ENCODE peak calls at places on chromosome 22, in nine cellular contexts. T, Q, J, F, P, O, M, D and G are unnamed samples. For H3K27me3 and H3K9me3, the result is how much of the 10 kb centered on the place peaks cover.

GRCh38 chr22:25903294-25903693 is 161.3 kb downstream of the MYO18B start:
- DNase-seq in T (no peak), Q (no peak), J (no peak), F (no peak), P (no peak), O (peak), M (no peak), D (no peak), G (no peak)

GRCh38 chr22:35023692-35024363 is 42.1 kb upstream of the ISX start:
- DNase-seq in T (peak), Q (peak), J (peak), F (no peak), P (peak), O (peak), M (peak), D (peak), G (peak)

GRCh38 chr22:29072193-29072978 is 449 bp upstream of the KREMEN1 start:
- DNase-seq in T (peak), Q (peak), J (peak), F (peak), P (peak), O (peak), M (peak), D (peak), G (peak)

GRCh38 chr22:27416553-27417427 is 384.8 kb downstream of the MN1 start:
- DNase-seq in T (peak), Q (peak), J (no peak), F (no peak), P (peak), O (peak), M (no peak), D (no peak), G (no peak)

GRCh38 chr22:36435516-36436415 is 45.7 kb downstream of the TXN2 start:
- DNase-seq in T (no peak), Q (peak), J (peak), F (no peak), P (no peak), O (peak), M (peak), D (no peak), G (no peak)

GRCh38 chr22:27475548-27475897 is 326.0 kb downstream of the MN1 start:
- DNase-seq in T (no peak), Q (no peak), J (no peak), F (no peak), P (no peak), O (no peak), M (no peak), D (no peak), G (no peak)

GRCh38 chr22:27625769-27626674 is 175.5 kb downstream of the MN1 start:
- DNase-seq in T (no peak), Q (no peak), J (no peak), F (no peak), P (no peak), O (no peak), M (no peak), D (no peak), G (no peak)

GRCh38 chr22:46286941-46287872 is 9.5 kb upstream of the GTSE1 start:
- DNase-seq in T (no peak), Q (no peak), J (no peak), F (no peak), P (no peak), O (no peak), M (no peak), D (no peak), G (no peak)

GRCh38 chr22:28969401-28970168 is 86.2 kb downstream of the ZNRF3 start:
- DNase-seq in T (no peak), Q (no peak), J (no peak), F (no peak), P (no peak), O (no peak), M (no peak), D (no peak), G (no peak)

GRCh38 chr22:29061773-29062172 is at the start of gene C22orf31:
- DNase-seq in T (peak), Q (no peak), J (no peak), F (no peak), P (no peak), O (no peak), M (no peak), D (no peak), G (no peak)

GRCh38 chr22:25067851-25068421 is 115.4 kb downstream of the KIAA1671 start:
- DNase-seq in T (no peak), Q (no peak), J (peak), F (no peak), P (peak), O (no peak), M (peak), D (peak), G (no peak)

GRCh38 chr22:32661296-32661695 is 140.2 kb upstream of the TIMP3 start:
- DNase-seq in T (peak), Q (no peak), J (no peak), F (peak), P (peak), O (no peak), M (no peak), D (peak), G (peak)

GRCh38 chr22:36580371-36580770 is 51.4 kb upstream of the EIF3D start:
- DNase-seq in T (no peak), Q (no peak), J (no peak), F (no peak), P (no peak), O (no peak), M (no peak), D (no peak), G (no peak)

GRCh38 chr22:33515733-33516297 is 404.5 kb downstream of the LARGE1 start:
- DNase-seq in T (no peak), Q (peak), J (no peak), F (no peak), P (no peak), O (no peak), M (no peak), D (no peak), G (no peak)

GRCh38 chr22:19967850-19968449 is 26.3 kb upstream of the TXNRD2 start:
- DNase-seq in T (no peak), Q (no peak), J (no peak), F (no peak), P (no peak), O (no peak), M (no peak), D (no peak), G (no peak)

GRCh38 chr22:28146401-28147304 is 227.6 kb upstream of the PITPNB start:
- DNase-seq in T (peak), Q (no peak), J (no peak), F (no peak), P (no peak), O (no peak), M (no peak), D (no peak), G (no peak)

GRCh38 chr22:26462971-26463661 is 20.5 kb downstream of the HPS4 start:
- DNase-seq in T (no peak), Q (no peak), J (no peak), F (no peak), P (no peak), O (no peak), M (no peak), D (peak), G (no peak)

GRCh38 chr22:36822581-36822980 is 5.7 kb upstream of the PVALB start:
- DNase-seq in T (no peak), Q (no peak), J (no peak), F (no peak), P (no peak), O (peak), M (no peak), D (no peak), G (no peak)

GRCh38 chr22:31055322-31056159 is 25.6 kb upstream of the SMTN start:
- DNase-seq in T (peak), Q (peak), J (no peak), F (peak), P (peak), O (peak), M (no peak), D (peak), G (peak)

GRCh38 chr22:39238966-39239510 is 5.7 kb downstream of the PDGFB start:
- DNase-seq in T (no peak), Q (no peak), J (no peak), F (no peak), P (no peak), O (no peak), M (no peak), D (no peak), G (no peak)

GRCh38 chr22:39238124-39238466 is 6.7 kb downstream of the PDGFB start:
- DNase-seq in T (no peak), Q (no peak), J (no peak), F (no peak), P (no peak), O (no peak), M (no peak), D (no peak), G (no peak)

GRCh38 chr22:39240841-39241631 is 3.7 kb downstream of the PDGFB start:
- DNase-seq in T (no peak), Q (peak), J (no peak), F (peak), P (peak), O (no peak), M (peak), D (peak), G (no peak)

GRCh38 chr22:39238561-39238960 is 6.2 kb downstream of the PDGFB start:
- DNase-seq in T (no peak), Q (no peak), J (no peak), F (no peak), P (no peak), O (no peak), M (no peak), D (no peak), G (no peak)

GRCh38 chr22:39239561-39240423 is 5.0 kb downstream of the PDGFB start:
- DNase-seq in T (no peak), Q (peak), J (no peak), F (no peak), P (no peak), O (no peak), M (no peak), D (no peak), G (no peak)
- H3K27me3 ChIP-seq in T (under half), Q (under half), J (under half), F (under half), P (under half), O (under half), M (under half), D (under half), G (under half)

GRCh38 chr22:41578114-41578513 is 11.5 kb downstream of the PMM1 start:
- DNase-seq in T (no peak), Q (no peak), J (no peak), F (no peak), P (no peak), O (no peak), M (no peak), D (peak), G (no peak)

GRCh38 chr22:41579997-41580355 is 9.7 kb downstream of the PMM1 start:
- DNase-seq in T (no peak), Q (no peak), J (no peak), F (no peak), P (no peak), O (no peak), M (no peak), D (peak), G (no peak)

GRCh38 chr22:41576877-41577276 is 12.8 kb downstream of the PMM1 start:
- DNase-seq in T (peak), Q (peak), J (peak), F (no peak), P (peak), O (peak), M (peak), D (peak), G (peak)

GRCh38 chr22:41579297-41579996 is 10.2 kb downstream of the PMM1 start:
- DNase-seq in T (no peak), Q (no peak), J (no peak), F (no peak), P (no peak), O (no peak), M (no peak), D (peak), G (no peak)

DNA sequence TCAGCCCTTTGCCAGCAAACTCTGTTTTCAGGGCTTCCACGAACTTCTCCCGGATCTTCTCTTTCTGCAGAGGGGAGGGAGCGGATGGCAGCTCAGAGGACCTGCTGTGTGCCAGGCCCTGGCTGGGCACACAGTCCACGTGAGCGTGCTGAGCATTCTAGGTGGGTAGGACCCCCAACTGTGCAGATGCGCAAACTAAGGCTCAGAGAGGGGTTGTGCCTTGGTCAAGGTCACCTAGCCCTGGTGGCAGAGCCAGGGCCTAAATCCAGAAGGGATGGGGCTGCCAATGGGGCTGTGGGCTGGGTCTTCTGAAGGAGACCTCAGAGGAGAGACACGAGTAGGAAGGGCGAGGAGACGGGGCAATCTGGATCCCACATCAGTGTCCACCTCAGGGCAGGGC is 10.8 kb downstream of the PMM1 start:
- DNase-seq in T (no peak), Q (no peak), J (no peak), F (no peak), P (no peak), O (no peak), M (no peak), D (peak), G (no peak)
- H3K27ac ChIP-seq in T (no peak), Q (no peak), J (no peak), F (peak), P (peak), O (no peak), M (no peak), D (peak), G (no peak)

GRCh38 chr22:38264322-38264843 is 8.4 kb downstream of the TMEM184B start:
- DNase-seq in T (no peak), Q (no peak), J (no peak), F (no peak), P (no peak), O (no peak), M (no peak), D (no peak), G (no peak)
- H3K9me3 ChIP-seq in T (under half), Q (under half), J (under half), F (under half), P (under half), O (under half), M (under half), D (under half), G (under half)

DNA sequence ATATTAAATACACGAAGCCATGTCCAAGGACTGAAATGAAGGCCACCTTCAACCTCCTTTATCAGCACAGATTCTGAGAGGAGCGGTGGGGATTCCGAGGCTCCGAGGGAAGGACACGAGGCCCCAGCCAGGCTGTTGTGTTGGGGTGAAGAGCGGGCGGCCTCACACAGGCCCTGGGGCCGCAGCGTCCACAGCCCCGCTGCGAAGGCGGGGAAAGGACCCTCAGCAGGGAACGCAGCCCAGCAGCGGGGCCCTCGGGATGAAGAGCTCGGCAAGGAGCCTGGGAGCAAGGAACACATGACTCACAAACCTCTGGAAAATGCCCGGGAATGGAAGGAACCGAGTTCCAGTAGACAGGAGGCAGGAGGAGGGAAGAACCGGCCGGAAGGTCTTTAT is 227.2 kb downstream of the BRD1 start:
- DNase-seq in T (no peak), Q (no peak), J (no peak), F (no peak), P (no peak), O (no peak), M (no peak), D (no peak), G (no peak)
- H3K27me3 ChIP-seq in T (under half), Q (under half), J (under half), F (under half), P (under half), O (under half), M (under half), D (under half), G (under half)

GRCh38 chr22:42797021-42797420 is 60.1 kb downstream of the ARFGAP3 start:
- DNase-seq in T (peak), Q (no peak), J (no peak), F (no peak), P (peak), O (no peak), M (no peak), D (no peak), G (no peak)

GRCh38 chr22:42796081-42796480 is 61.0 kb downstream of the ARFGAP3 start:
- DNase-seq in T (no peak), Q (no peak), J (no peak), F (no peak), P (no peak), O (no peak), M (no peak), D (no peak), G (no peak)

GRCh38 chr22:42792909-42793847 is 63.9 kb downstream of the ARFGAP3 start:
- DNase-seq in T (no peak), Q (peak), J (no peak), F (peak), P (no peak), O (no peak), M (no peak), D (peak), G (no peak)

GRCh38 chr22:42793848-42794405 is 63.1 kb downstream of the ARFGAP3 start:
- DNase-seq in T (no peak), Q (no peak), J (no peak), F (no peak), P (no peak), O (no peak), M (no peak), D (no peak), G (no peak)

DNA sequence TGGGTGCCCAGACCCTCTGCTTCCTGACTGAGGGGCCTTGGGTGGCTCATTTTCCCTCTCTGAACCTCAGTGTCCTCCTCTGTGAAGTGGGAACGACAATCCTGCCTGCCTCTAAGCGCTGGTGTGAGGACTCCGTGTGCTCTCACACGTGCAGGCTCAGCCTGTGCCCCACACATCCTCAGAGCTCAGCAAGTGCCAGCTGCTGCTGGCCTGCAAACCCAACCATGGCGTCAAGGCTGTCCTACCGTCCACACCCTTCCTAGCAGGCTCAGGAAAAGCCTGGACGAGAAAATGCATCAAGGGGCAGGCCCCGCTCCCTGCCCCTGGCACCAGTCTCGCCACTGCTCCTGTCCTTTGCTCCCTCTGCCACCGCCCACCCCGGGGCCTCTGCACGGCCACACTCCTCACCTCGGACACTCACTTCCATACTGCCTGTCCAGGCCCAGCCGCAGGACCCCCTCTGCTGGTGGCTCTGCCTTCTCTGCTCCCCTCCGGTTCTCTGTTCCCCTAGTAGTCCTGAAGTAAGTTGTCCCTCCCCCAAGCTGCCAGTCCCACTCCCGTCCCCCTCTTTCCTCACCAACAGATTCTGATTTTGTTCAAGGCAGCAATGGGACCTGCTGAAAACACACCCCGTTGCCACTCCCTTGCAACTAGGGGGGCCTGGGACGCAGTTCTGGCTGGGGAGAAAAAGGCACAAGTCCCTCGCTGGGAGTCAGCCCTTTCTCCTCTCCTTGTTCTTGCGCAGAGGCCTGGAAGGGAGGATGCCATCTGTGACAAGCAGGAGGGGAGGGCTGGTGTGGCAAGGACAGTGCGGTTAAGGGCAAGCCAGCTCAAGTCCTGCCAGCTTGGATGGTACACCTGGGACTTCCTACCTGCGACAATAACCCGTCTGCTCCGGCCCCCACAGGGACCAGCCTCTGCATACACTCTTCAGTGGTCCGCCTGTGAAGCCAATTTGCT is 62.2 kb downstream of the ARFGAP3 start:
- DNase-seq in T (no peak), Q (peak), J (no peak), F (no peak), P (no peak), O (peak), M (no peak), D (no peak), G (no peak)
- H3K27ac ChIP-seq in T (no peak), Q (no peak), J (no peak), F (peak), P (no peak), O (no peak), M (no peak), D (no peak), G (no peak)

GRCh38 chr22:47457021-47457420 is 694.6 kb downstream of the TBC1D22A start:
- DNase-seq in T (no peak), Q (no peak), J (no peak), F (no peak), P (no peak), O (no peak), M (no peak), D (no peak), G (no peak)
- H3K9me3 ChIP-seq in T (under half), Q (under half), J (under half), F (under half), P (under half), O (half or more), M (under half), D (under half), G (under half)

GRCh38 chr22:44942056-44942455 is 67.7 kb downstream of the PHF21B start:
- DNase-seq in T (no peak), Q (no peak), J (no peak), F (no peak), P (no peak), O (no peak), M (no peak), D (no peak), G (no peak)

GRCh38 chr22:44941176-44941575 is 68.6 kb downstream of the PHF21B start:
- DNase-seq in T (no peak), Q (no peak), J (no peak), F (no peak), P (no peak), O (peak), M (no peak), D (no peak), G (no peak)

GRCh38 chr22:44944891-44945600 is 64.8 kb downstream of the PHF21B start:
- DNase-seq in T (no peak), Q (no peak), J (no peak), F (no peak), P (no peak), O (no peak), M (no peak), D (no peak), G (no peak)

GRCh38 chr22:44943701-44944324 is 66.0 kb downstream of the PHF21B start:
- DNase-seq in T (no peak), Q (no peak), J (no peak), F (no peak), P (no peak), O (no peak), M (no peak), D (no peak), G (no peak)

GRCh38 chr22:44942979-44943700 is 66.7 kb downstream of the PHF21B start:
- DNase-seq in T (no peak), Q (no peak), J (no peak), F (no peak), P (no peak), O (no peak), M (no peak), D (no peak), G (no peak)
- H3K27me3 ChIP-seq in T (under half), Q (under half), J (under half), F (under half), P (under half), O (under half), M (under half), D (under half), G (under half)

GRCh38 chr22:39296981-39297489 is 22.4 kb downstream of the RPL3 start:
- DNase-seq in T (peak), Q (no peak), J (no peak), F (no peak), P (no peak), O (no peak), M (no peak), D (no peak), G (no peak)
- H3K27ac ChIP-seq in T (peak), Q (peak), J (no peak), F (peak), P (peak), O (no peak), M (no peak), D (no peak), G (peak)

GRCh38 chr22:17101475-17102296 is 16.9 kb downstream of the IL17RA start:
- DNase-seq in T (no peak), Q (no peak), J (no peak), F (no peak), P (no peak), O (no peak), M (no peak), D (no peak), G (no peak)

GRCh38 chr22:17103351-17103750 is 17.8 kb downstream of the TMEM121B start:
- DNase-seq in T (no peak), Q (no peak), J (no peak), F (no peak), P (no peak), O (no peak), M (no peak), D (no peak), G (no peak)

GRCh38 chr22:17098379-17098819 is 13.6 kb downstream of the IL17RA start:
- DNase-seq in T (peak), Q (no peak), J (peak), F (no peak), P (peak), O (no peak), M (no peak), D (no peak), G (no peak)

GRCh38 chr22:17102297-17102667 is 17.5 kb downstream of the IL17RA start:
- DNase-seq in T (no peak), Q (no peak), J (no peak), F (no peak), P (no peak), O (no peak), M (no peak), D (no peak), G (no peak)

GRCh38 chr22:17100621-17101020 is 15.8 kb downstream of the IL17RA start:
- DNase-seq in T (no peak), Q (no peak), J (no peak), F (no peak), P (no peak), O (no peak), M (no peak), D (no peak), G (no peak)
- H3K9me3 ChIP-seq in T (under half), Q (under half), J (under half), F (under half), P (under half), O (under half), M (under half), D (under half), G (under half)